ENCODE peak calls at places on chromosome 1, in six cellular contexts. I, Z, C, K, F and P are unnamed samples.

GRCh38 chr1:901108-901859 is 22.4 kb upstream of the SAMD11 start:
- DNase-seq in I (no peak), Z (no peak), C (no peak), K (no peak), F (peak; percentile 1), P (no peak)

GRCh38 chr1:184408580-184408979 is 21.8 kb downstream of the C1orf21 start:
- DNase-seq in I (no peak), Z (no peak), C (no peak), K (no peak), F (no peak), P (no peak)

GRCh38 chr1:108896160-108897150 is 19.7 kb downstream of the GPSM2 start:
- DNase-seq in I (no peak), Z (no peak), C (no peak), K (no peak), F (no peak), P (no peak)

GRCh38 chr1:145863272-145863671 is 4.4 kb upstream of the PIAS3 start:
- DNase-seq in I (no peak), Z (no peak), C (no peak), K (no peak), F (no peak), P (no peak)

GRCh38 chr1:192844360-192844759 is 35.5 kb downstream of the RGS2 start:
- DNase-seq in I (no peak), Z (no peak), C (no peak), K (no peak), F (no peak), P (no peak)

GRCh38 chr1:230084408-230085177 is 17.6 kb downstream of the GALNT2 start:
- DNase-seq in I (no peak), Z (peak; percentile 90), C (peak; percentile 89), K (peak; percentile 45), F (no peak), P (no peak)

GRCh38 chr1:163875927-163876320 is 554.2 kb downstream of the NUF2 start:
- DNase-seq in I (no peak), Z (peak; percentile 51), C (peak; percentile 83), K (no peak), F (no peak), P (no peak)

GRCh38 chr1:23620605-23621004 is 61.3 kb upstream of the ID3 start:
- DNase-seq in I (no peak), Z (no peak), C (no peak), K (peak; percentile 46), F (no peak), P (no peak)

GRCh38 chr1:117061986-117062415 is 1.9 kb downstream of the TTF2 start:
- DNase-seq in I (no peak), Z (peak; percentile 53), C (no peak), K (peak; percentile 35), F (no peak), P (no peak)